ENCODE peak calls at places on chromosome 7, in six cellular contexts. M is GM06990, A is pancreas, J is esophagus squamous epithelium, W is lower leg skin, H is body of pancreas. Q is an unnamed sample.
A peak's percentile ranks its signal among the peaks of the same experiment; 100 is the strongest.

GRCh38 chr7:31882187-31882586 is 188.0 kb downstream of the PDE1C start:
- DNase-seq in J (no peak), H (no peak), A (no peak), W (no peak), M (no peak), Q (no peak)

GRCh38 chr7:29946428-29947186 is 43.0 kb downstream of the SCRN1 start:
- DNase-seq in J (no peak), H (peak; percentile 51), A (peak; percentile 60), M (no peak), W (no peak), Q (no peak)

GRCh38 chr7:106864298-106865081 is 592 bp upstream of the PIK3CG start:
- DNase-seq in M (no peak), A (no peak), W (no peak), H (no peak), J (no peak), Q (no peak)

GRCh38 chr7:117951285-117951684 is 78.0 kb upstream of the CTTNBP2 start:
- DNase-seq in J (no peak), W (no peak), H (no peak), A (no peak), M (no peak), Q (no peak)

GRCh38 chr7:50555594-50556140 is 9.5 kb downstream of the DDC start:
- DNase-seq in H (no peak), W (no peak), M (no peak), J (no peak), A (no peak), Q (no peak)

GRCh38 chr7:125930848-125931247 is 1001.2 kb upstream of the POT1 start:
- DNase-seq in A (no peak), H (no peak), J (no peak), W (no peak), M (no peak), Q (no peak)

GRCh38 chr7:38506756-38507155 is 124.4 kb downstream of the AMPH start:
- DNase-seq in J (no peak), W (peak; percentile 42), A (no peak), H (no peak), M (no peak), Q (no peak)

GRCh38 chr7:1511829-1512422 is 7.7 kb upstream of the INTS1 start:
- DNase-seq in A (no peak), W (no peak), M (no peak), H (no peak), J (no peak), Q (no peak)

GRCh38 chr7:143444063-143444782 is 970 bp downstream of the TAS2R60 start:
- DNase-seq in H (no peak), A (no peak), W (no peak), J (no peak), M (no peak), Q (no peak)

GRCh38 chr7:131554880-131555516 is 1.4 kb downstream of the PODXL start:
- DNase-seq in W (no peak), H (no peak), J (no peak), A (no peak), M (no peak), Q (no peak)
- H3K4me3 ChIP-seq in W (no peak overlapping the region), H (peak overlapping the region; percentile 52), J (peak overlapping the region; percentile 51), A (peak overlapping the region; percentile 77), M (no peak overlapping the region), Q (peak overlapping the region; percentile 90)

GRCh38 chr7:68411742-68412141 is 1186.5 kb upstream of the AUTS2 start:
- DNase-seq in M (no peak), A (no peak), W (no peak), H (no peak), J (no peak), Q (no peak)
- TF ChIP-seq CTCF in M (no peak), A (no peak), W (no peak), H (no peak), J (no peak), Q (no peak)

GRCh38 chr7:127928222-127928621 is 103.0 kb downstream of the LRRC4 start:
- DNase-seq in W (no peak), M (no peak), A (no peak), J (no peak), H (no peak), Q (no peak)

GRCh38 chr7:127928852-127929251 is 102.4 kb downstream of the LRRC4 start:
- DNase-seq in H (no peak), W (no peak), A (no peak), M (no peak), J (no peak), Q (no peak)

GRCh38 chr7:127932496-127932895 is 98.7 kb downstream of the LRRC4 start:
- DNase-seq in H (no peak), M (no peak), J (no peak), A (no peak), W (no peak), Q (no peak)

GRCh38 chr7:127933116-127933515 is 98.1 kb downstream of the LRRC4 start:
- DNase-seq in M (no peak), J (no peak), A (no peak), H (no peak), W (no peak), Q (no peak)

DNA sequence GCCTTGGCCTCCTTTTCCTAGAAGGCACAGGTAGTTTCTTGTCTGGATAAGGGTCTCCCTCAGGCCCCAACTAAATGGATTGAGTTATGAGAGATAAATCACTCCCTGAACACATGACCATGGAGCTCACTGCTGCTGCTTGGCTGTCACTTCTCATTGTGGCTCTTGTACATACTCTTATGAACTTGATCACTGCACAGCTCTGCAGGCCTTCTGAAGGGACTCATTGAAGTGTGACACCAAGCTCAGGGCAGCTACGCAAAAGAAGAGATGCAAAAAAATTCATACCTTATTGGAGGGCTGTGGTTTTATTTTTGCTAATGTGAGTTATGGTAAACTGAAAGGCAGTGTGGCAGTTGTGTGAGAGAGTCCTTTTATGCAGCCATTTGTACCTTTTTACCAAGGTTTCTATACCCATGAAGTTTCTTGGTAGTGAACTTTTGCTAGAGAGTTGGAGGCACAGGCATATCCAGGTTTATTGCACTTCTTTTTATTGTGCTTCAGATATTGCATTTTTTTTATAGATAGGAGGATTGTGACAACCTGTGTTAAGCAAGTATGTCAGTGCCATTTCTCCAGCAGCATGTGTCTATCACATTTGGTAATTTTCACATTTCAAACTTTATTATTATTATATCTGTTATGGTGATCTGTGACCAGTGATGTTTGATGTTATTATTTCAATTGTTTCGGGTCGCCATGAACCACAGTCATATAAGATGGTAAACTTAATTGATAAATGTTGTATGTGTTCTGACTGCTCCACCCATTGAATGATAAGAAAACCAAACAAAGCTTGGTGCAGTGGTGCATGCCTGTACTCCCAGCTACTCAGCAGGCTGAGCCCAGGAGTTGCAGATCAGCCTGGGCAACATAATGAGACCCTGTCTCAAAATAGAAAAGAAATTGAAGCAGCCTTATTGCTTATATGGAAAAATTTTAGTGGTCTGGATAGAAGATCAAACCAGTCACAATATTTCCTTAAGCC is 100.6 kb downstream of the LRRC4 start:
- DNase-seq in W (no peak), J (no peak), A (no peak), H (no peak), M (peak; percentile 31), Q (no peak)
- H3K4me3 ChIP-seq in W (no peak overlapping the region), J (no peak overlapping the region), A (no peak overlapping the region), H (no peak overlapping the region), M (peak overlapping the region; percentile 26), Q (no peak overlapping the region)

GRCh38 chr7:23938937-23939552 is 229.0 kb downstream of the STK31 start:
- DNase-seq in M (no peak), J (no peak), H (peak; percentile 30), W (no peak), A (peak; percentile 25), Q (no peak)
- TF ChIP-seq CTCF in M (peak; percentile 68), J (no peak), H (peak; percentile 46), W (no peak), A (peak; percentile 17), Q (no peak)

Q was measured in ascending aorta.